ENCODE peak calls at places on chromosomes 7 and 10, in ten cellular contexts. One of them, this sample, is unnamed.

GRCh38 chr10:132205650-132206376 is 19.1 kb downstream of the DPYSL4 start:
- DNase-seq in glutamatergic neuron: peak
- DNase-seq in CD4-positive, alpha-beta T cell: no peak
- DNase-seq in breast epithelium: no peak
- DNase-seq in Panc1: no peak
- DNase-seq in fibroblast of mammary gland: no peak
- DNase-seq in tibial nerve: no peak
- DNase-seq in heart right ventricle: peak
- DNase-seq in uterus: no peak
- DNase-seq in MM.1S: no peak
- DNase-seq in this sample: no peak

GRCh38 chr10:79166312-79166721 is 97.6 kb downstream of the ZMIZ1 start:
- DNase-seq in Panc1: no peak
- DNase-seq in breast epithelium: no peak
- DNase-seq in heart right ventricle: peak
- DNase-seq in uterus: no peak
- DNase-seq in glutamatergic neuron: no peak
- DNase-seq in fibroblast of mammary gland: no peak
- DNase-seq in CD4-positive, alpha-beta T cell: no peak
- DNase-seq in MM.1S: no peak
- DNase-seq in tibial nerve: no peak
- DNase-seq in this sample: no peak

GRCh38 chr10:79331226-79331625 is 16.0 kb upstream of the PPIF start:
- DNase-seq in tibial nerve: no peak
- DNase-seq in breast epithelium: no peak
- DNase-seq in fibroblast of mammary gland: peak
- DNase-seq in uterus: no peak
- DNase-seq in CD4-positive, alpha-beta T cell: no peak
- DNase-seq in MM.1S: no peak
- DNase-seq in glutamatergic neuron: no peak
- DNase-seq in Panc1: no peak
- DNase-seq in heart right ventricle: no peak
- DNase-seq in this sample: no peak

GRCh38 chr7:69172357-69173098 is 425.7 kb upstream of the AUTS2 start:
- DNase-seq in CD4-positive, alpha-beta T cell: no peak
- DNase-seq in fibroblast of mammary gland: no peak
- DNase-seq in uterus: no peak
- DNase-seq in heart right ventricle: no peak
- DNase-seq in breast epithelium: no peak
- DNase-seq in glutamatergic neuron: no peak
- DNase-seq in Panc1: no peak
- DNase-seq in MM.1S: no peak
- DNase-seq in tibial nerve: no peak
- DNase-seq in this sample: no peak

GRCh38 chr7:90455163-90456030 is 14.0 kb upstream of the PTTG1IP2 start:
- DNase-seq in fibroblast of mammary gland: peak
- DNase-seq in uterus: no peak
- DNase-seq in CD4-positive, alpha-beta T cell: no peak
- DNase-seq in MM.1S: peak
- DNase-seq in Panc1: no peak
- DNase-seq in breast epithelium: no peak
- DNase-seq in tibial nerve: peak
- DNase-seq in glutamatergic neuron: no peak
- DNase-seq in heart right ventricle: no peak
- DNase-seq in this sample: no peak

GRCh38 chr7:1708640-1709249 is 38.7 kb downstream of the ELFN1 start:
- DNase-seq in CD4-positive, alpha-beta T cell: peak
- DNase-seq in fibroblast of mammary gland: no peak
- DNase-seq in tibial nerve: no peak
- DNase-seq in Panc1: no peak
- DNase-seq in heart right ventricle: no peak
- DNase-seq in breast epithelium: peak
- DNase-seq in MM.1S: no peak
- DNase-seq in glutamatergic neuron: no peak
- DNase-seq in uterus: no peak
- DNase-seq in this sample: no peak

GRCh38 chr7:26348234-26348851 is 56.7 kb downstream of the SNX10 start:
- DNase-seq in heart right ventricle: no peak
- DNase-seq in glutamatergic neuron: no peak
- DNase-seq in CD4-positive, alpha-beta T cell: no peak
- DNase-seq in uterus: no peak
- DNase-seq in breast epithelium: no peak
- DNase-seq in Panc1: no peak
- DNase-seq in fibroblast of mammary gland: no peak
- DNase-seq in MM.1S: no peak
- DNase-seq in tibial nerve: no peak
- DNase-seq in this sample: no peak

GRCh38 chr7:76358053-76358477 is 726 bp downstream of the YWHAG start:
- DNase-seq in CD4-positive, alpha-beta T cell: peak
- DNase-seq in breast epithelium: peak
- DNase-seq in glutamatergic neuron: no peak
- DNase-seq in MM.1S: peak
- DNase-seq in Panc1: no peak
- DNase-seq in tibial nerve: peak
- DNase-seq in uterus: peak
- DNase-seq in fibroblast of mammary gland: no peak
- DNase-seq in heart right ventricle: peak
- DNase-seq in this sample: no peak

GRCh38 chr10:43264324-43264986 is 2.4 kb downstream of the RASGEF1A start:
- DNase-seq in breast epithelium: no peak
- DNase-seq in Panc1: no peak
- DNase-seq in heart right ventricle: no peak
- DNase-seq in tibial nerve: no peak
- DNase-seq in uterus: no peak
- DNase-seq in glutamatergic neuron: no peak
- DNase-seq in fibroblast of mammary gland: no peak
- DNase-seq in MM.1S: no peak
- DNase-seq in CD4-positive, alpha-beta T cell: no peak
- DNase-seq in this sample: no peak

GRCh38 chr7:105222953-105223352 is 165.8 kb downstream of the SRPK2 start:
- DNase-seq in Panc1: no peak
- DNase-seq in glutamatergic neuron: no peak
- DNase-seq in fibroblast of mammary gland: no peak
- DNase-seq in MM.1S: no peak
- DNase-seq in heart right ventricle: no peak
- DNase-seq in breast epithelium: no peak
- DNase-seq in CD4-positive, alpha-beta T cell: no peak
- DNase-seq in uterus: no peak
- DNase-seq in tibial nerve: no peak
- DNase-seq in this sample: no peak

DNA sequence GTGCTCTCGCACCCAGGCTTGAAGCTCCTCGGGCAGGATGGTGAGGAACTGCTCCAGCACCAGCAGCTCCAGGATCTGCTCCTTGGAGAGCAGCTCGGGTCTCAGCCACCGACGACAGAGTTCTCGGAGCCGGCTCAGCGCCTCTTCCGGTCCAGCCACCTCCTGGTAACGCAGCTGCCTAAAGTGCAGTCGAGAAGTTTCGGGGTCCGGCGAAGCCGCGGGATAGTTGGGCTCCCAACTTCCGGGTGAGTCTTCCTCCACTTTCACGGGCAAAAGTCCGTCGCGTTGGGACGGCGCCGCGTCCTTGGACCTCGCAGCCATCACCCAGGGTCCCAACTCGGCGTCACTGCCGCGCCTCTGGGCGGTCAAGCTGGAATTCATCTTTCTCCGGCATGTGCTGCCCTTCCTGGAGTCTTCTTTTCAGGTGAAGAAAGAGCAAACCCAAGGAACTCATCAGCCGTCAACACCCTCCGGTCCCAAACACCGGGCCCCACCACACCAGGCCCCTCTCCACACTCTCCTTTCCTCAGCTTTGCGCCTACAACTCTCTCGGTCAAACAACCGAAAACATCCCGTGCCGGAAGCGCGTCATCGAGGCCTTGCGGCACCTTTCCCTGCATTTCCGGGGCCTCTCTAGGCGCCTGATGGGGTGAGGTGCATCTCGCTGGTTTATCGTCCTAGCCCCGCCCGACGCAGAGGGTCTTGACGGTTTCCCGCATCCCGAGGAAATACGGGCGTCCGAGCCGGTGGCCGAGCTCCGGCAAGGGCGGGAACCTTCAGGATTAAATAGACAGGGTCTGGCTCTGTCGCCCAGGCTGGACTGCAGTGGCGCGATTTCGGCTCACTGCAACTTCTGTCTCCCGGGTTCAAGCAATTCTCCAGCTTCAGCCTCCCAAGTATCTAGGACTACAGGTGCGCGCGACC is at the start of gene ZNF394:
- DNase-seq in tibial nerve: peak
- DNase-seq in breast epithelium: peak
- DNase-seq in uterus: peak
- DNase-seq in Panc1: peak
- DNase-seq in CD4-positive, alpha-beta T cell: peak
- DNase-seq in heart right ventricle: peak
- DNase-seq in fibroblast of mammary gland: peak
- DNase-seq in glutamatergic neuron: peak
- DNase-seq in MM.1S: peak
- DNase-seq in this sample: peak
- TF ChIP-seq CTCF in tibial nerve: peak
- TF ChIP-seq CTCF in breast epithelium: no peak
- TF ChIP-seq CTCF in uterus: no peak
- TF ChIP-seq CTCF in Panc1: no peak
- TF ChIP-seq CTCF in CD4-positive, alpha-beta T cell: no peak
- TF ChIP-seq CTCF in heart right ventricle: peak
- TF ChIP-seq CTCF in fibroblast of mammary gland: no peak
- TF ChIP-seq CTCF in glutamatergic neuron: no peak
- TF ChIP-seq CTCF in MM.1S: no peak
- TF ChIP-seq CTCF in this sample: no peak

DNA sequence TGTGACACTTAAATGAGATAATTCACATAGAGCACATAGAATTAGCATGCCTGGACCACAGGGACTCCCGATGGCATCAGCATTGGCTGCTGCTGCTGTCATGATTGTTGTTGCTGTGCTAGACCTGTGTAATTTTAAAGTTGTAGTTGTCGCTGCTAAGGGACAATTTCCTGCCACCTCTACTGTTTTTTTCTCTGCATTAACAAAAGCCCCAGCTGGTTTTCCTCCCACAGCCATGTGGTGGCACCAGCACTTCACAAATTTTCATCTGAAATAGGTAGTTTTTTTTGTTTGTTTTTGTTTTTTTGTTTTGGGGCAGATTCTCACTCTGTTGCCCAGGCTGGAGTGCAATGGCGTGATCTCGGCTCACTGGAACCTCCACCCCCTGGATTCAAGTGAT is 25.4 kb upstream of the PRXL2A start:
- DNase-seq in uterus: peak
- DNase-seq in CD4-positive, alpha-beta T cell: peak
- DNase-seq in fibroblast of mammary gland: peak
- DNase-seq in Panc1: peak
- DNase-seq in breast epithelium: no peak
- DNase-seq in MM.1S: peak
- DNase-seq in glutamatergic neuron: peak
- DNase-seq in tibial nerve: peak
- DNase-seq in heart right ventricle: no peak
- DNase-seq in this sample: no peak
- TF ChIP-seq CTCF in uterus: peak
- TF ChIP-seq CTCF in CD4-positive, alpha-beta T cell: peak
- TF ChIP-seq CTCF in fibroblast of mammary gland: peak
- TF ChIP-seq CTCF in Panc1: peak
- TF ChIP-seq CTCF in breast epithelium: no peak
- TF ChIP-seq CTCF in MM.1S: peak
- TF ChIP-seq CTCF in glutamatergic neuron: peak
- TF ChIP-seq CTCF in tibial nerve: peak
- TF ChIP-seq CTCF in heart right ventricle: peak
- TF ChIP-seq CTCF in this sample: peak

DNA sequence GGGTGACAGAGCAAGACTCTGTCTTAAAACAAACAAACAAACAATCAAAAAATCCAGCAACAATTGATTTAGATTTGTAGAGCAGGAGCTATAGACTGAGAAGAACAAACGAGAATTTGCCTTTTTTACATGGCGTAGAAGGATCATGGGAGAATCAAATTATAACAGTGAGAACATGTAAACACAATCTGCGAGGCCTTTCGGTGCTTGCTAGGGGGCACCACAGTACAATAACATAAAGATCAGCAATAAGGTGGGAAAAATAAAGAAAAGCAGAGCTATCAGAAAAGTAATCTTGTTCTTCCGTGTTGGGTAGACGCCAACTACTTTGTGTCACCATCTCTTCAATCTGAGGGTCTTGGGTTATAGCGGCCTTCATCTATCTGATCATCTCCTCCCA is 82.2 kb downstream of the NOD1 start:
- DNase-seq in Panc1: no peak
- DNase-seq in breast epithelium: no peak
- DNase-seq in heart right ventricle: no peak
- DNase-seq in tibial nerve: no peak
- DNase-seq in CD4-positive, alpha-beta T cell: no peak
- DNase-seq in uterus: no peak
- DNase-seq in MM.1S: no peak
- DNase-seq in glutamatergic neuron: no peak
- DNase-seq in fibroblast of mammary gland: peak
- DNase-seq in this sample: no peak
- TF ChIP-seq CTCF in Panc1: peak
- TF ChIP-seq CTCF in breast epithelium: no peak
- TF ChIP-seq CTCF in heart right ventricle: peak
- TF ChIP-seq CTCF in tibial nerve: no peak
- TF ChIP-seq CTCF in CD4-positive, alpha-beta T cell: no peak
- TF ChIP-seq CTCF in uterus: no peak
- TF ChIP-seq CTCF in MM.1S: no peak
- TF ChIP-seq CTCF in glutamatergic neuron: no peak
- TF ChIP-seq CTCF in fibroblast of mammary gland: peak
- TF ChIP-seq CTCF in this sample: peak

GRCh38 chr7:47852330-47853245 is 95.7 kb downstream of the PKD1L1 start:
- DNase-seq in MM.1S: no peak
- DNase-seq in fibroblast of mammary gland: peak
- DNase-seq in CD4-positive, alpha-beta T cell: no peak
- DNase-seq in glutamatergic neuron: no peak
- DNase-seq in breast epithelium: no peak
- DNase-seq in uterus: no peak
- DNase-seq in heart right ventricle: no peak
- DNase-seq in tibial nerve: no peak
- DNase-seq in Panc1: no peak
- DNase-seq in this sample: no peak
- TF ChIP-seq CTCF in MM.1S: peak
- TF ChIP-seq CTCF in fibroblast of mammary gland: peak
- TF ChIP-seq CTCF in CD4-positive, alpha-beta T cell: no peak
- TF ChIP-seq CTCF in glutamatergic neuron: no peak
- TF ChIP-seq CTCF in breast epithelium: no peak
- TF ChIP-seq CTCF in uterus: no peak
- TF ChIP-seq CTCF in heart right ventricle: peak
- TF ChIP-seq CTCF in tibial nerve: no peak
- TF ChIP-seq CTCF in Panc1: peak
- TF ChIP-seq CTCF in this sample: peak

GRCh38 chr7:52369922-52370321 is 665.5 kb upstream of the POM121L12 start:
- DNase-seq in CD4-positive, alpha-beta T cell: no peak
- DNase-seq in heart right ventricle: no peak
- DNase-seq in breast epithelium: no peak
- DNase-seq in tibial nerve: no peak
- DNase-seq in glutamatergic neuron: no peak
- DNase-seq in fibroblast of mammary gland: no peak
- DNase-seq in Panc1: no peak
- DNase-seq in uterus: no peak
- DNase-seq in MM.1S: no peak
- DNase-seq in this sample: no peak
- TF ChIP-seq CTCF in CD4-positive, alpha-beta T cell: no peak
- TF ChIP-seq CTCF in heart right ventricle: no peak
- TF ChIP-seq CTCF in breast epithelium: no peak
- TF ChIP-seq CTCF in tibial nerve: no peak
- TF ChIP-seq CTCF in glutamatergic neuron: no peak
- TF ChIP-seq CTCF in fibroblast of mammary gland: no peak
- TF ChIP-seq CTCF in Panc1: no peak
- TF ChIP-seq CTCF in uterus: no peak
- TF ChIP-seq CTCF in MM.1S: no peak
- TF ChIP-seq CTCF in this sample: no peak

This sample was measured in AG09319.